ENCODE peak calls at places on chromosomes 3 and 15, in four cellular contexts. I is GM23338; C is HEK293T; S is stimulated activated CD8-positive, alpha-beta memory T cell treated with anti-CD3 and anti-CD28 coated beads, Interleukin-15, amount 100 ng/mL, for 24 hours. Z is an unnamed sample.

GRCh38 chr3:56929809-56930615 is 128.3 kb upstream of the ARHGEF3 start:
- DNase-seq in C (no peak), I (no peak), S (no peak), Z (no peak)

GRCh38 chr3:194497799-194498575 is 11.2 kb upstream of the ATP13A3 start:
- DNase-seq in C (no peak), S (no peak), I (no peak), Z (no peak)

GRCh38 chr3:13706886-13707285 is 158.0 kb downstream of the FBLN2 start:
- DNase-seq in S (no peak), I (no peak), C (no peak), Z (no peak)

GRCh38 chr3:44835684-44836083 is 26.0 kb upstream of the TMEM42 start:
- DNase-seq in S (no peak), C (no peak), I (no peak), Z (no peak)

GRCh38 chr3:101809178-101810022 is 30.4 kb downstream of the NXPE3 start:
- DNase-seq in C (peak; percentile 35), I (peak; percentile 69), S (no peak), Z (peak; percentile 44)

GRCh38 chr3:54146383-54147239 is 24.3 kb downstream of the CACNA2D3 start:
- DNase-seq in S (no peak), C (peak; percentile 78), I (peak; percentile 84), Z (peak; percentile 59)

GRCh38 chr3:34668915-34669314 is 870.5 kb downstream of the PDCD6IP start:
- DNase-seq in I (no peak), S (no peak), C (no peak), Z (no peak)

GRCh38 chr15:62244762-62245161 is 79.7 kb upstream of the C2CD4B start:
- DNase-seq in C (no peak), I (peak; percentile 12), S (no peak), Z (peak; percentile 16)

GRCh38 chr3:107522510-107523360 is at the start of gene BBX:
- DNase-seq in S (peak; percentile 66), C (peak; percentile 78), I (peak; percentile 87), Z (peak; percentile 97)

GRCh38 chr15:95995375-95996168 is 334.9 kb upstream of the NR2F2 start:
- DNase-seq in I (no peak), C (no peak), S (no peak), Z (no peak)

GRCh38 chr3:52232279-52233107 is 6.5 kb downstream of the TWF2 start:
- DNase-seq in I (no peak), C (no peak), S (no peak), Z (no peak)

GRCh38 chr15:48559270-48559669 is 86.2 kb downstream of the FBN1 start:
- DNase-seq in C (no peak), I (peak; percentile 38), S (no peak), Z (peak; percentile 63)

GRCh38 chr3:134313839-134314587 is 60.2 kb downstream of the AMOTL2 start:
- DNase-seq in I (no peak), S (no peak), C (no peak), Z (peak; percentile 72)

GRCh38 chr3:172892158-172892557 is 141.6 kb downstream of the ECT2 start:
- DNase-seq in I (no peak), C (no peak), S (no peak), Z (no peak)

GRCh38 chr3:184005981-184006507 is 11.6 kb downstream of the ABCC5 start:
- DNase-seq in I (peak; percentile 53), C (peak; percentile 35), S (no peak), Z (peak; percentile 80)

GRCh38 chr15:39990706-39991105 is 48.3 kb downstream of the SRP14 start:
- DNase-seq in C (no peak), S (no peak), I (no peak), Z (no peak)

GRCh38 chr3:70308760-70309159 is 3.7 kb downstream of the MDFIC2 start:
- DNase-seq in S (no peak), C (peak; percentile 15), I (peak; percentile 64), Z (peak; percentile 63)

GRCh38 chr15:80906159-80906775 is 83.4 kb downstream of the MESD start:
- DNase-seq in I (no peak), C (peak; percentile 46), S (no peak), Z (no peak)

GRCh38 chr3:52446631-52447511 is 2.0 kb upstream of the SEMA3G start:
- DNase-seq in S (peak; percentile 35), I (peak; percentile 96), C (peak; percentile 69), Z (peak; percentile 87)

GRCh38 chr3:131053021-131053420 is 26.3 kb downstream of the NEK11 start:
- DNase-seq in I (no peak), C (no peak), S (no peak), Z (no peak)

GRCh38 chr3:176906046-176906905 is 291.0 kb downstream of the TBL1XR1 start:
- DNase-seq in S (no peak), C (peak; percentile 31), I (peak; percentile 24), Z (no peak)

GRCh38 chr15:51864408-51865056 is 35.1 kb downstream of the TMOD3 start:
- DNase-seq in I (peak; percentile 57), C (no peak), S (no peak), Z (no peak)

GRCh38 chr3:111584724-111585123 is 10.4 kb downstream of the ZBED2 start:
- DNase-seq in S (no peak), C (no peak), I (no peak), Z (no peak)

GRCh38 chr15:82845686-82846085 is 36.3 kb downstream of the WHAMM start:
- DNase-seq in C (no peak), I (no peak), S (no peak), Z (no peak)

GRCh38 chr3:129872107-129872506 is 21.4 kb downstream of the TMCC1 start:
- DNase-seq in S (no peak), I (no peak), C (no peak), Z (no peak)

Z was measured in mesendoderm.